ENCODE peak calls at places on chromosomes 16 and 17, in six cellular contexts. One of them, this sample, is unnamed.

GRCh38 chr16:9706217-9706616 is 476.0 kb downstream of the GRIN2A start:
- DNase-seq in NCI-H2081: no peak
- DNase-seq in NCI-H1048: no peak
- DNase-seq in stimulated activated CD8-positive, alpha-beta memory T cell treated with anti-CD3 and anti-CD28 coated beads, Interleukin-2, amount 100 ng/mL, for 1 hour: no peak
- DNase-seq in mucosa of descending colon: no peak
- DNase-seq in dorsolateral prefrontal cortex: no peak
- DNase-seq in this sample: no peak

GRCh38 chr17:48052956-48053757 is 5.0 kb downstream of the NFE2L1 start:
- DNase-seq in NCI-H2081: peak
- DNase-seq in NCI-H1048: no peak
- DNase-seq in stimulated activated CD8-positive, alpha-beta memory T cell treated with anti-CD3 and anti-CD28 coated beads, Interleukin-2, amount 100 ng/mL, for 1 hour: no peak
- DNase-seq in mucosa of descending colon: peak
- DNase-seq in dorsolateral prefrontal cortex: peak
- DNase-seq in this sample: peak

GRCh38 chr16:79316004-79316458 is 284.5 kb downstream of the MAF start:
- DNase-seq in NCI-H2081: no peak
- DNase-seq in NCI-H1048: no peak
- DNase-seq in stimulated activated CD8-positive, alpha-beta memory T cell treated with anti-CD3 and anti-CD28 coated beads, Interleukin-2, amount 100 ng/mL, for 1 hour: no peak
- DNase-seq in mucosa of descending colon: no peak
- DNase-seq in dorsolateral prefrontal cortex: no peak
- DNase-seq in this sample: no peak

GRCh38 chr17:74012465-74012864 is 191.0 kb upstream of the RPL38 start:
- DNase-seq in NCI-H2081: peak
- DNase-seq in NCI-H1048: no peak
- DNase-seq in stimulated activated CD8-positive, alpha-beta memory T cell treated with anti-CD3 and anti-CD28 coated beads, Interleukin-2, amount 100 ng/mL, for 1 hour: no peak
- DNase-seq in mucosa of descending colon: no peak
- DNase-seq in dorsolateral prefrontal cortex: no peak
- DNase-seq in this sample: no peak

GRCh38 chr17:37358098-37358829 is 17.5 kb upstream of the C17orf78 start:
- DNase-seq in NCI-H2081: peak
- DNase-seq in NCI-H1048: peak
- DNase-seq in stimulated activated CD8-positive, alpha-beta memory T cell treated with anti-CD3 and anti-CD28 coated beads, Interleukin-2, amount 100 ng/mL, for 1 hour: no peak
- DNase-seq in mucosa of descending colon: peak
- DNase-seq in dorsolateral prefrontal cortex: peak
- DNase-seq in this sample: peak

GRCh38 chr17:64388961-64389565 is 1.6 kb downstream of the PECAM1 start:
- DNase-seq in NCI-H2081: no peak
- DNase-seq in NCI-H1048: no peak
- DNase-seq in stimulated activated CD8-positive, alpha-beta memory T cell treated with anti-CD3 and anti-CD28 coated beads, Interleukin-2, amount 100 ng/mL, for 1 hour: no peak
- DNase-seq in mucosa of descending colon: no peak
- DNase-seq in dorsolateral prefrontal cortex: no peak
- DNase-seq in this sample: peak

GRCh38 chr16:8894736-8895334 is 12.7 kb downstream of the LITAFD start:
- DNase-seq in NCI-H2081: no peak
- DNase-seq in NCI-H1048: no peak
- DNase-seq in stimulated activated CD8-positive, alpha-beta memory T cell treated with anti-CD3 and anti-CD28 coated beads, Interleukin-2, amount 100 ng/mL, for 1 hour: no peak
- DNase-seq in mucosa of descending colon: peak
- DNase-seq in dorsolateral prefrontal cortex: no peak
- DNase-seq in this sample: no peak

GRCh38 chr17:10210151-10210574 is 11.8 kb upstream of the GAS7 start:
- DNase-seq in NCI-H2081: no peak
- DNase-seq in NCI-H1048: peak
- DNase-seq in stimulated activated CD8-positive, alpha-beta memory T cell treated with anti-CD3 and anti-CD28 coated beads, Interleukin-2, amount 100 ng/mL, for 1 hour: no peak
- DNase-seq in mucosa of descending colon: no peak
- DNase-seq in dorsolateral prefrontal cortex: no peak
- DNase-seq in this sample: no peak

GRCh38 chr17:42230225-42230624 is 35.9 kb upstream of the GHDC start:
- DNase-seq in NCI-H2081: peak
- DNase-seq in NCI-H1048: no peak
- DNase-seq in stimulated activated CD8-positive, alpha-beta memory T cell treated with anti-CD3 and anti-CD28 coated beads, Interleukin-2, amount 100 ng/mL, for 1 hour: no peak
- DNase-seq in mucosa of descending colon: no peak
- DNase-seq in dorsolateral prefrontal cortex: no peak
- DNase-seq in this sample: no peak

GRCh38 chr17:63550816-63551639 is 751 bp downstream of the DCAF7 start:
- DNase-seq in NCI-H2081: peak
- DNase-seq in NCI-H1048: no peak
- DNase-seq in stimulated activated CD8-positive, alpha-beta memory T cell treated with anti-CD3 and anti-CD28 coated beads, Interleukin-2, amount 100 ng/mL, for 1 hour: no peak
- DNase-seq in mucosa of descending colon: no peak
- DNase-seq in dorsolateral prefrontal cortex: no peak
- DNase-seq in this sample: no peak

GRCh38 chr17:54901230-54901847 is 687 bp downstream of the TOM1L1 start:
- DNase-seq in NCI-H2081: peak
- DNase-seq in NCI-H1048: no peak
- DNase-seq in stimulated activated CD8-positive, alpha-beta memory T cell treated with anti-CD3 and anti-CD28 coated beads, Interleukin-2, amount 100 ng/mL, for 1 hour: no peak
- DNase-seq in mucosa of descending colon: peak
- DNase-seq in dorsolateral prefrontal cortex: no peak
- DNase-seq in this sample: no peak

GRCh38 chr17:1800240-1800639 is 29.5 kb downstream of the SMYD4 start:
- DNase-seq in NCI-H2081: no peak
- DNase-seq in NCI-H1048: no peak
- DNase-seq in stimulated activated CD8-positive, alpha-beta memory T cell treated with anti-CD3 and anti-CD28 coated beads, Interleukin-2, amount 100 ng/mL, for 1 hour: no peak
- DNase-seq in mucosa of descending colon: no peak
- DNase-seq in dorsolateral prefrontal cortex: no peak
- DNase-seq in this sample: peak

GRCh38 chr17:57247913-57248312 is 8.4 kb upstream of the MSI2 start:
- DNase-seq in NCI-H2081: no peak
- DNase-seq in NCI-H1048: no peak
- DNase-seq in stimulated activated CD8-positive, alpha-beta memory T cell treated with anti-CD3 and anti-CD28 coated beads, Interleukin-2, amount 100 ng/mL, for 1 hour: no peak
- DNase-seq in mucosa of descending colon: no peak
- DNase-seq in dorsolateral prefrontal cortex: no peak
- DNase-seq in this sample: no peak

GRCh38 chr17:37672545-37673078 is 29.4 kb upstream of the DDX52 start:
- DNase-seq in NCI-H2081: no peak
- DNase-seq in NCI-H1048: no peak
- DNase-seq in stimulated activated CD8-positive, alpha-beta memory T cell treated with anti-CD3 and anti-CD28 coated beads, Interleukin-2, amount 100 ng/mL, for 1 hour: no peak
- DNase-seq in mucosa of descending colon: no peak
- DNase-seq in dorsolateral prefrontal cortex: no peak
- DNase-seq in this sample: no peak

GRCh38 chr17:71402661-71403141 is 718.1 kb upstream of the SOX9 start:
- DNase-seq in NCI-H2081: peak
- DNase-seq in NCI-H1048: no peak
- DNase-seq in stimulated activated CD8-positive, alpha-beta memory T cell treated with anti-CD3 and anti-CD28 coated beads, Interleukin-2, amount 100 ng/mL, for 1 hour: no peak
- DNase-seq in mucosa of descending colon: no peak
- DNase-seq in dorsolateral prefrontal cortex: no peak
- DNase-seq in this sample: no peak

GRCh38 chr16:53872248-53873221 is 168.6 kb downstream of the FTO start:
- DNase-seq in NCI-H2081: no peak
- DNase-seq in NCI-H1048: no peak
- DNase-seq in stimulated activated CD8-positive, alpha-beta memory T cell treated with anti-CD3 and anti-CD28 coated beads, Interleukin-2, amount 100 ng/mL, for 1 hour: no peak
- DNase-seq in mucosa of descending colon: no peak
- DNase-seq in dorsolateral prefrontal cortex: no peak
- DNase-seq in this sample: no peak

GRCh38 chr17:83133302-83134121 is 54.1 kb downstream of the METRNL start:
- DNase-seq in NCI-H2081: no peak
- DNase-seq in NCI-H1048: no peak
- DNase-seq in stimulated activated CD8-positive, alpha-beta memory T cell treated with anti-CD3 and anti-CD28 coated beads, Interleukin-2, amount 100 ng/mL, for 1 hour: no peak
- DNase-seq in mucosa of descending colon: no peak
- DNase-seq in dorsolateral prefrontal cortex: peak
- DNase-seq in this sample: peak

GRCh38 chr17:40510328-40510648 is 8.9 kb upstream of the TNS4 start:
- DNase-seq in NCI-H2081: no peak
- DNase-seq in NCI-H1048: no peak
- DNase-seq in stimulated activated CD8-positive, alpha-beta memory T cell treated with anti-CD3 and anti-CD28 coated beads, Interleukin-2, amount 100 ng/mL, for 1 hour: no peak
- DNase-seq in mucosa of descending colon: no peak
- DNase-seq in dorsolateral prefrontal cortex: no peak
- DNase-seq in this sample: no peak

GRCh38 chr16:72443809-72444208 is 271.9 kb upstream of the PMFBP1 start:
- DNase-seq in NCI-H2081: no peak
- DNase-seq in NCI-H1048: no peak
- DNase-seq in stimulated activated CD8-positive, alpha-beta memory T cell treated with anti-CD3 and anti-CD28 coated beads, Interleukin-2, amount 100 ng/mL, for 1 hour: no peak
- DNase-seq in mucosa of descending colon: no peak
- DNase-seq in dorsolateral prefrontal cortex: no peak
- DNase-seq in this sample: no peak

GRCh38 chr17:49148171-49148570 is 15.6 kb downstream of the B4GALNT2 start:
- DNase-seq in NCI-H2081: no peak
- DNase-seq in NCI-H1048: no peak
- DNase-seq in stimulated activated CD8-positive, alpha-beta memory T cell treated with anti-CD3 and anti-CD28 coated beads, Interleukin-2, amount 100 ng/mL, for 1 hour: no peak
- DNase-seq in mucosa of descending colon: no peak
- DNase-seq in dorsolateral prefrontal cortex: no peak
- DNase-seq in this sample: no peak

GRCh38 chr17:13140750-13141149 is 122.9 kb upstream of the ELAC2 start:
- DNase-seq in NCI-H2081: no peak
- DNase-seq in NCI-H1048: no peak
- DNase-seq in stimulated activated CD8-positive, alpha-beta memory T cell treated with anti-CD3 and anti-CD28 coated beads, Interleukin-2, amount 100 ng/mL, for 1 hour: no peak
- DNase-seq in mucosa of descending colon: no peak
- DNase-seq in dorsolateral prefrontal cortex: no peak
- DNase-seq in this sample: no peak

GRCh38 chr17:77197115-77197514 is 56.3 kb downstream of the SEC14L1 start:
- DNase-seq in NCI-H2081: no peak
- DNase-seq in NCI-H1048: no peak
- DNase-seq in stimulated activated CD8-positive, alpha-beta memory T cell treated with anti-CD3 and anti-CD28 coated beads, Interleukin-2, amount 100 ng/mL, for 1 hour: no peak
- DNase-seq in mucosa of descending colon: no peak
- DNase-seq in dorsolateral prefrontal cortex: no peak
- DNase-seq in this sample: no peak

GRCh38 chr16:2152695-2153506 is 2.7 kb upstream of the TRAF7 start:
- DNase-seq in NCI-H2081: peak
- DNase-seq in NCI-H1048: no peak
- DNase-seq in stimulated activated CD8-positive, alpha-beta memory T cell treated with anti-CD3 and anti-CD28 coated beads, Interleukin-2, amount 100 ng/mL, for 1 hour: no peak
- DNase-seq in mucosa of descending colon: peak
- DNase-seq in dorsolateral prefrontal cortex: no peak
- DNase-seq in this sample: no peak

GRCh38 chr17:44775838-44776621 is 17.2 kb downstream of the ADAM11 start:
- DNase-seq in NCI-H2081: peak
- DNase-seq in NCI-H1048: no peak
- DNase-seq in stimulated activated CD8-positive, alpha-beta memory T cell treated with anti-CD3 and anti-CD28 coated beads, Interleukin-2, amount 100 ng/mL, for 1 hour: no peak
- DNase-seq in mucosa of descending colon: no peak
- DNase-seq in dorsolateral prefrontal cortex: no peak
- DNase-seq in this sample: no peak